ENCODE peak calls at places on chromosomes 7 and 10, in eight cellular contexts. B, I, Y, D, F, X, Q and V are unnamed samples. For H3K4me1, the result is how much of the 10 kb centered on the place peaks cover.

GRCh38 chr10:66625709-66626590 is 299.9 kb upstream of the LRRTM3 start:
- DNase-seq in B (no peak), I (no peak), Y (no peak), D (no peak), F (no peak), X (no peak), Q (no peak), V (no peak)

GRCh38 chr7:43572516-43573049 is 10.3 kb upstream of the STK17A start:
- DNase-seq in B (no peak), I (peak), Y (peak), D (no peak), F (no peak), X (no peak), Q (peak), V (peak)

GRCh38 chr10:105017116-105017515 is 376.0 kb downstream of the SORCS3 start:
- DNase-seq in B (no peak), I (no peak), Y (no peak), D (no peak), F (no peak), X (no peak), Q (no peak), V (no peak)

GRCh38 chr7:54833021-54833467 is 74.0 kb upstream of the SEC61G start:
- DNase-seq in B (no peak), I (no peak), Y (no peak), D (no peak), F (no peak), X (no peak), Q (no peak), V (no peak)

GRCh38 chr10:50440489-50440888 is 183.3 kb downstream of the SGMS1 start:
- DNase-seq in B (no peak), I (no peak), Y (no peak), D (no peak), F (no peak), X (no peak), Q (no peak), V (no peak)

GRCh38 chr7:125592331-125592730 is 662.7 kb upstream of the POT1 start:
- DNase-seq in B (no peak), I (no peak), Y (no peak), D (no peak), F (no peak), X (no peak), Q (no peak), V (no peak)

GRCh38 chr7:116632349-116632748 is 39.6 kb upstream of the MET start:
- DNase-seq in B (no peak), I (no peak), Y (no peak), D (no peak), F (no peak), X (no peak), Q (no peak), V (no peak)

GRCh38 chr10:103763374-103764202 is 91.8 kb downstream of the SH3PXD2A start:
- DNase-seq in B (no peak), I (no peak), Y (no peak), D (no peak), F (no peak), X (no peak), Q (no peak), V (no peak)

GRCh38 chr10:26780793-26781601 is 79.8 kb downstream of the ABI1 start:
- DNase-seq in B (no peak), I (no peak), Y (peak), D (no peak), F (no peak), X (peak), Q (peak), V (no peak)

GRCh38 chr10:44173558-44173894 is 211.4 kb downstream of the CXCL12 start:
- DNase-seq in B (no peak), I (no peak), Y (no peak), D (no peak), F (no peak), X (no peak), Q (no peak), V (no peak)

GRCh38 chr10:124665980-124666379 is 78.2 kb downstream of the FAM53B start:
- DNase-seq in B (no peak), I (no peak), Y (no peak), D (no peak), F (no peak), X (no peak), Q (no peak), V (no peak)

GRCh38 chr10:52226448-52226847 is 87.6 kb upstream of the DKK1 start:
- DNase-seq in B (no peak), I (no peak), Y (no peak), D (no peak), F (no peak), X (no peak), Q (no peak), V (no peak)

GRCh38 chr7:53690411-53690810 is 655.0 kb downstream of the POM121L12 start:
- DNase-seq in B (no peak), I (no peak), Y (no peak), D (no peak), F (no peak), X (no peak), Q (no peak), V (no peak)

GRCh38 chr7:107012691-107013090 is 31.8 kb upstream of the PRKAR2B start:
- DNase-seq in B (no peak), I (no peak), Y (no peak), D (no peak), F (no peak), X (no peak), Q (no peak), V (no peak)

GRCh38 chr10:129622736-129623135 is 155.7 kb downstream of the MGMT start:
- DNase-seq in B (no peak), I (no peak), Y (no peak), D (no peak), F (no peak), X (peak), Q (no peak), V (no peak)

GRCh38 chr10:116796910-116797513 is 52.3 kb upstream of the ENO4 start:
- DNase-seq in B (peak), I (peak), Y (peak), D (peak), F (peak), X (peak), Q (peak), V (peak)

GRCh38 chr7:149495785-149496641 is 1.6 kb downstream of the ZNF746 start:
- DNase-seq in B (peak), I (peak), Y (peak), D (peak), F (peak), X (no peak), Q (no peak), V (no peak)

GRCh38 chr7:128846781-128847444 is 15.7 kb upstream of the ATP6V1F start:
- DNase-seq in B (no peak), I (no peak), Y (no peak), D (no peak), F (no peak), X (no peak), Q (no peak), V (no peak)

GRCh38 chr10:86261470-86261869 is 105.1 kb downstream of the GRID1 start:
- DNase-seq in B (no peak), I (no peak), Y (no peak), D (no peak), F (no peak), X (no peak), Q (no peak), V (no peak)

GRCh38 chr7:15508258-15508657 is 53.6 kb downstream of the AGMO start:
- DNase-seq in B (no peak), I (no peak), Y (no peak), D (no peak), F (no peak), X (no peak), Q (no peak), V (no peak)

GRCh38 chr10:48794074-48794473 is 109.4 kb downstream of the WDFY4 start:
- DNase-seq in B (no peak), I (peak), Y (no peak), D (no peak), F (no peak), X (no peak), Q (no peak), V (no peak)

GRCh38 chr10:42952931-42953683 is 123.8 kb upstream of the RET start:
- DNase-seq in B (no peak), I (peak), Y (no peak), D (no peak), F (no peak), X (no peak), Q (no peak), V (peak)

GRCh38 chr10:22823109-22823508 is 104.7 kb upstream of the ARMC3 start:
- DNase-seq in B (no peak), I (no peak), Y (peak), D (no peak), F (no peak), X (no peak), Q (peak), V (no peak)

GRCh38 chr7:104552102-104552501 is 223.7 kb downstream of the LHFPL3 start:
- DNase-seq in B (peak), I (no peak), Y (peak), D (peak), F (peak), X (peak), Q (peak), V (no peak)

GRCh38 chr7:104550362-104550761 is 222.0 kb downstream of the LHFPL3 start:
- DNase-seq in B (no peak), I (no peak), Y (no peak), D (peak), F (no peak), X (no peak), Q (no peak), V (no peak)

GRCh38 chr7:104553074-104553473 is 224.7 kb downstream of the LHFPL3 start:
- DNase-seq in B (no peak), I (no peak), Y (no peak), D (no peak), F (no peak), X (no peak), Q (no peak), V (no peak)

GRCh38 chr7:104551226-104551625 is 222.8 kb downstream of the LHFPL3 start:
- DNase-seq in B (no peak), I (no peak), Y (no peak), D (no peak), F (no peak), X (no peak), Q (no peak), V (no peak)

DNA sequence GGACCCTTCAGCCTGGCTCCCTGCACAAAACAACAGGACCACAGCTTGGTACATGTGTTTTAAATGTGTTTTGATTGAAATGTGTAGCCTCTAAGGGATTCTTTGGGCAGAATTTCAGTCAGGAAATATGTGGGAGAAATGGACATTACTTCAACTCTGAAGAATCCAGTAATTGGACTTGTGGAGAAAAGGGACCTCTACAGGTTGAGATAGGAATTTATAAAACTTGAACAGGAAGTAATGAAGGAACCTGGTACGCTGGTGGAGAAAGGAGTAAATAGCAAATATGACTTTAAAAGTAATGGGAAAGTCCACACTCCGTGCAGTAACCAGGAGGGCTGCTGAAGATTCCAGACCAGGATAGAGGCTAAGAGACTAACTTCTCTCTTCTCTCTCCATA is 220.5 kb downstream of the LHFPL3 start:
- DNase-seq in B (no peak), I (no peak), Y (no peak), D (no peak), F (no peak), X (peak), Q (peak), V (no peak)
- TF ChIP-seq CTCF in B (no peak), I (no peak), Y (no peak), D (no peak), F (no peak), X (peak), Q (no peak), V (no peak)

GRCh38 chr7:25712500-25712899 is 439.5 kb upstream of the NFE2L3 start:
- DNase-seq in B (no peak), I (no peak), Y (no peak), D (no peak), F (no peak), X (no peak), Q (no peak), V (no peak)
- H3K4me1 ChIP-seq in B (under half), I (under half), Y (under half), D (under half), F (under half), X (under half), Q (under half), V (under half)

GRCh38 chr7:41403291-41403690 is 299.6 kb downstream of the INHBA start:
- DNase-seq in B (no peak), I (no peak), Y (no peak), D (no peak), F (no peak), X (peak), Q (no peak), V (no peak)
- H3K27ac ChIP-seq in B (no peak), I (no peak), Y (peak), D (no peak), F (no peak), X (no peak), Q (no peak), V (no peak)

GRCh38 chr7:30977896-30978564 is 14.3 kb downstream of the GHRHR start:
- DNase-seq in B (no peak), I (no peak), Y (peak), D (peak), F (peak), X (peak), Q (peak), V (no peak)
- TF ChIP-seq CTCF in B (peak), I (peak), Y (peak), D (peak), F (no peak), X (peak), Q (peak), V (no peak)

GRCh38 chr10:114384601-114385000 is 19.7 kb downstream of the AFAP1L2 start:
- DNase-seq in B (no peak), I (no peak), Y (no peak), D (no peak), F (no peak), X (no peak), Q (no peak), V (no peak)
- H3K4me1 ChIP-seq in B (under half), I (under half), Y (under half), D (under half), F (under half), X (under half), Q (under half), V (under half)

GRCh38 chr7:44618045-44618444 is 11.6 kb downstream of the OGDH start:
- DNase-seq in B (no peak), I (no peak), Y (no peak), D (no peak), F (no peak), X (no peak), Q (no peak), V (no peak)

GRCh38 chr7:44616545-44616944 is 10.1 kb downstream of the OGDH start:
- DNase-seq in B (no peak), I (no peak), Y (no peak), D (no peak), F (no peak), X (no peak), Q (no peak), V (no peak)

GRCh38 chr7:44615793-44616192 is 9.4 kb downstream of the OGDH start:
- DNase-seq in B (no peak), I (no peak), Y (no peak), D (no peak), F (no peak), X (no peak), Q (no peak), V (no peak)

GRCh38 chr7:44617225-44617885 is 10.9 kb downstream of the OGDH start:
- DNase-seq in B (no peak), I (no peak), Y (no peak), D (no peak), F (no peak), X (no peak), Q (no peak), V (no peak)

GRCh38 chr7:44618754-44619153 is 12.3 kb downstream of the OGDH start:
- DNase-seq in B (no peak), I (no peak), Y (peak), D (no peak), F (no peak), X (no peak), Q (peak), V (no peak)
- H3K27ac ChIP-seq in B (peak), I (peak), Y (peak), D (no peak), F (no peak), X (no peak), Q (no peak), V (no peak)

GRCh38 chr7:157903715-157904114 is 566.9 kb downstream of the DNAJB6 start:
- DNase-seq in B (no peak), I (no peak), Y (no peak), D (no peak), F (no peak), X (no peak), Q (no peak), V (no peak)
- TF ChIP-seq CTCF in B (no peak), I (no peak), Y (no peak), D (no peak), F (no peak), X (no peak), Q (no peak), V (no peak)